ENCODE peak calls at places on chromosomes 7 and 10, in five cellular contexts. One of them, this sample, is unnamed.

GRCh38 chr10:101840741-101841453 is 2.7 kb downstream of the KCNIP2 start:
- DNase-seq in T follicular helper cell: peak
- DNase-seq in stimulated activated CD4-positive, alpha-beta T cell treated with anti-CD3 and anti-CD28 coated beads, Interleukin-4, amount 100 ng/mL, for 48 hours: peak
- DNase-seq in stimulated activated naive B cell treated with anti-CD40 and anti-IgM and Interleukin-4, amounts not matched to agents 10 μg/mL and 1 μg/mL and 100 μg/mL, for 72 hours: peak
- DNase-seq in GM20000: peak
- DNase-seq in this sample: peak

GRCh38 chr10:78952686-78953085 is 116.1 kb upstream of the ZMIZ1 start:
- DNase-seq in stimulated activated CD4-positive, alpha-beta T cell treated with anti-CD3 and anti-CD28 coated beads, Interleukin-4, amount 100 ng/mL, for 48 hours: no peak
- DNase-seq in GM20000: no peak
- DNase-seq in stimulated activated naive B cell treated with anti-CD40 and anti-IgM and Interleukin-4, amounts not matched to agents 10 μg/mL and 1 μg/mL and 100 μg/mL, for 72 hours: no peak
- DNase-seq in T follicular helper cell: no peak
- DNase-seq in this sample: peak

GRCh38 chr7:1770331-1770730 is 100.3 kb downstream of the ELFN1 start:
- DNase-seq in stimulated activated naive B cell treated with anti-CD40 and anti-IgM and Interleukin-4, amounts not matched to agents 10 μg/mL and 1 μg/mL and 100 μg/mL, for 72 hours: no peak
- DNase-seq in stimulated activated CD4-positive, alpha-beta T cell treated with anti-CD3 and anti-CD28 coated beads, Interleukin-4, amount 100 ng/mL, for 48 hours: no peak
- DNase-seq in T follicular helper cell: no peak
- DNase-seq in GM20000: no peak
- DNase-seq in this sample: no peak

GRCh38 chr10:129966831-129967578 is 2.9 kb upstream of the EBF3 start:
- DNase-seq in GM20000: peak
- DNase-seq in T follicular helper cell: no peak
- DNase-seq in stimulated activated CD4-positive, alpha-beta T cell treated with anti-CD3 and anti-CD28 coated beads, Interleukin-4, amount 100 ng/mL, for 48 hours: no peak
- DNase-seq in stimulated activated naive B cell treated with anti-CD40 and anti-IgM and Interleukin-4, amounts not matched to agents 10 μg/mL and 1 μg/mL and 100 μg/mL, for 72 hours: no peak
- DNase-seq in this sample: no peak

GRCh38 chr7:121608785-121609184 is 212.7 kb upstream of the FAM3C start:
- DNase-seq in T follicular helper cell: no peak
- DNase-seq in stimulated activated naive B cell treated with anti-CD40 and anti-IgM and Interleukin-4, amounts not matched to agents 10 μg/mL and 1 μg/mL and 100 μg/mL, for 72 hours: no peak
- DNase-seq in GM20000: no peak
- DNase-seq in stimulated activated CD4-positive, alpha-beta T cell treated with anti-CD3 and anti-CD28 coated beads, Interleukin-4, amount 100 ng/mL, for 48 hours: no peak
- DNase-seq in this sample: no peak

GRCh38 chr7:47186316-47186715 is 395.6 kb downstream of the TNS3 start:
- DNase-seq in T follicular helper cell: no peak
- DNase-seq in stimulated activated naive B cell treated with anti-CD40 and anti-IgM and Interleukin-4, amounts not matched to agents 10 μg/mL and 1 μg/mL and 100 μg/mL, for 72 hours: peak
- DNase-seq in stimulated activated CD4-positive, alpha-beta T cell treated with anti-CD3 and anti-CD28 coated beads, Interleukin-4, amount 100 ng/mL, for 48 hours: no peak
- DNase-seq in GM20000: peak
- DNase-seq in this sample: no peak

GRCh38 chr7:26663905-26664673 is 200.3 kb downstream of the SKAP2 start:
- DNase-seq in stimulated activated naive B cell treated with anti-CD40 and anti-IgM and Interleukin-4, amounts not matched to agents 10 μg/mL and 1 μg/mL and 100 μg/mL, for 72 hours: no peak
- DNase-seq in stimulated activated CD4-positive, alpha-beta T cell treated with anti-CD3 and anti-CD28 coated beads, Interleukin-4, amount 100 ng/mL, for 48 hours: no peak
- DNase-seq in GM20000: no peak
- DNase-seq in T follicular helper cell: no peak
- DNase-seq in this sample: no peak

GRCh38 chr10:124995605-124996004 is 53.7 kb downstream of the ZRANB1 start:
- DNase-seq in stimulated activated CD4-positive, alpha-beta T cell treated with anti-CD3 and anti-CD28 coated beads, Interleukin-4, amount 100 ng/mL, for 48 hours: no peak
- DNase-seq in GM20000: peak
- DNase-seq in stimulated activated naive B cell treated with anti-CD40 and anti-IgM and Interleukin-4, amounts not matched to agents 10 μg/mL and 1 μg/mL and 100 μg/mL, for 72 hours: no peak
- DNase-seq in T follicular helper cell: no peak
- DNase-seq in this sample: no peak

GRCh38 chr7:139720705-139721231 is 57.0 kb downstream of the HIPK2 start:
- DNase-seq in T follicular helper cell: no peak
- DNase-seq in stimulated activated naive B cell treated with anti-CD40 and anti-IgM and Interleukin-4, amounts not matched to agents 10 μg/mL and 1 μg/mL and 100 μg/mL, for 72 hours: no peak
- DNase-seq in GM20000: no peak
- DNase-seq in stimulated activated CD4-positive, alpha-beta T cell treated with anti-CD3 and anti-CD28 coated beads, Interleukin-4, amount 100 ng/mL, for 48 hours: no peak
- DNase-seq in this sample: peak

GRCh38 chr7:107744345-107744750 is 406 bp downstream of the CBLL1 start:
- DNase-seq in stimulated activated CD4-positive, alpha-beta T cell treated with anti-CD3 and anti-CD28 coated beads, Interleukin-4, amount 100 ng/mL, for 48 hours: no peak
- DNase-seq in T follicular helper cell: peak
- DNase-seq in GM20000: no peak
- DNase-seq in stimulated activated naive B cell treated with anti-CD40 and anti-IgM and Interleukin-4, amounts not matched to agents 10 μg/mL and 1 μg/mL and 100 μg/mL, for 72 hours: no peak
- DNase-seq in this sample: no peak

GRCh38 chr7:151065516-151065915 is 6.1 kb downstream of the SLC4A2 start:
- DNase-seq in T follicular helper cell: no peak
- DNase-seq in stimulated activated naive B cell treated with anti-CD40 and anti-IgM and Interleukin-4, amounts not matched to agents 10 μg/mL and 1 μg/mL and 100 μg/mL, for 72 hours: no peak
- DNase-seq in stimulated activated CD4-positive, alpha-beta T cell treated with anti-CD3 and anti-CD28 coated beads, Interleukin-4, amount 100 ng/mL, for 48 hours: no peak
- DNase-seq in GM20000: no peak
- DNase-seq in this sample: no peak

GRCh38 chr10:38047666-38048065 is 37.2 kb downstream of the ZNF33A start:
- DNase-seq in stimulated activated naive B cell treated with anti-CD40 and anti-IgM and Interleukin-4, amounts not matched to agents 10 μg/mL and 1 μg/mL and 100 μg/mL, for 72 hours: no peak
- DNase-seq in stimulated activated CD4-positive, alpha-beta T cell treated with anti-CD3 and anti-CD28 coated beads, Interleukin-4, amount 100 ng/mL, for 48 hours: no peak
- DNase-seq in GM20000: peak
- DNase-seq in T follicular helper cell: no peak
- DNase-seq in this sample: no peak

GRCh38 chr7:5481241-5482019 is 57.8 kb upstream of the TNRC18 start:
- DNase-seq in T follicular helper cell: no peak
- DNase-seq in GM20000: no peak
- DNase-seq in stimulated activated CD4-positive, alpha-beta T cell treated with anti-CD3 and anti-CD28 coated beads, Interleukin-4, amount 100 ng/mL, for 48 hours: no peak
- DNase-seq in stimulated activated naive B cell treated with anti-CD40 and anti-IgM and Interleukin-4, amounts not matched to agents 10 μg/mL and 1 μg/mL and 100 μg/mL, for 72 hours: no peak
- DNase-seq in this sample: no peak

GRCh38 chr7:27252935-27253333 is 10.3 kb downstream of the EVX1 start:
- DNase-seq in stimulated activated naive B cell treated with anti-CD40 and anti-IgM and Interleukin-4, amounts not matched to agents 10 μg/mL and 1 μg/mL and 100 μg/mL, for 72 hours: no peak
- DNase-seq in GM20000: peak
- DNase-seq in T follicular helper cell: no peak
- DNase-seq in stimulated activated CD4-positive, alpha-beta T cell treated with anti-CD3 and anti-CD28 coated beads, Interleukin-4, amount 100 ng/mL, for 48 hours: no peak
- DNase-seq in this sample: no peak

GRCh38 chr10:97714401-97715258 is 1.1 kb downstream of the MARVELD1 start:
- DNase-seq in stimulated activated CD4-positive, alpha-beta T cell treated with anti-CD3 and anti-CD28 coated beads, Interleukin-4, amount 100 ng/mL, for 48 hours: peak
- DNase-seq in T follicular helper cell: no peak
- DNase-seq in GM20000: peak
- DNase-seq in stimulated activated naive B cell treated with anti-CD40 and anti-IgM and Interleukin-4, amounts not matched to agents 10 μg/mL and 1 μg/mL and 100 μg/mL, for 72 hours: peak
- DNase-seq in this sample: peak